ENCODE peak calls at places on chromosomes 6 and 20, in five cellular contexts. E is OCI-LY7, X is AG10803, G is choroid plexus epithelial cell, C is Peyer's patch. O is an unnamed sample.
A peak's percentile ranks its signal among the peaks of the same experiment; 100 is the strongest.

GRCh38 chr20:61192254-61192950 is 59.7 kb upstream of the CDH4 start:
- DNase-seq in G (peak; percentile 3), X (no peak), E (no peak), C (no peak), O (no peak)

GRCh38 chr6:190596-191395 is 101.5 kb upstream of the DUSP22 start:
- DNase-seq in C (peak; percentile 36), X (no peak), G (no peak), E (peak; percentile 61), O (peak; percentile 37)

GRCh38 chr6:68559052-68559451 is 76.0 kb upstream of the ADGRB3 start:
- DNase-seq in C (no peak), X (no peak), G (peak; percentile 16), E (no peak), O (no peak)

GRCh38 chr20:52983726-52984450 is 11.7 kb downstream of the TSHZ2 start:
- DNase-seq in G (no peak), C (no peak), E (no peak), X (no peak), O (no peak)

GRCh38 chr6:40901322-40902055 is 137.5 kb downstream of the UNC5CL start:
- DNase-seq in C (no peak), X (no peak), E (no peak), G (no peak), O (peak; percentile 55)

GRCh38 chr6:142784344-142784743 is 160.6 kb downstream of the HIVEP2 start:
- DNase-seq in C (peak; percentile 37), X (no peak), G (peak; percentile 20), E (peak; percentile 66), O (no peak)

GRCh38 chr6:45584127-45584526 is 206.4 kb upstream of the SUPT3H start:
- DNase-seq in C (no peak), G (no peak), X (no peak), E (no peak), O (no peak)

GRCh38 chr6:134057478-134057877 is 5.1 kb upstream of the SLC2A12 start:
- DNase-seq in C (no peak), X (no peak), G (no peak), E (no peak), O (peak; percentile 96)

GRCh38 chr20:57243480-57244220 is 22.8 kb downstream of the BMP7 start:
- DNase-seq in C (no peak), G (no peak), E (no peak), X (no peak), O (peak; percentile 45)

GRCh38 chr6:77620290-77620882 is 32.5 kb upstream of the MEI4 start:
- DNase-seq in C (no peak), X (no peak), E (peak; percentile 1), G (peak; percentile 13), O (peak; percentile 53)

GRCh38 chr20:58087567-58087858 is 140.9 kb downstream of the ANKRD60 start:
- DNase-seq in G (no peak), X (no peak), C (no peak), E (no peak), O (no peak)

GRCh38 chr20:940926-941325 is 24.8 kb upstream of the ANGPT4 start:
- DNase-seq in E (no peak), C (no peak), X (no peak), G (no peak), O (no peak)

GRCh38 chr6:2439632-2440031 is 194.2 kb upstream of the GMDS start:
- DNase-seq in G (no peak), X (no peak), E (no peak), C (no peak), O (no peak)

GRCh38 chr6:8192067-8192466 is 89.7 kb upstream of the EEF1E1 start:
- DNase-seq in G (no peak), X (no peak), C (no peak), E (no peak), O (no peak)

GRCh38 chr20:51446230-51446629 is 96.3 kb downstream of the NFATC2 start:
- DNase-seq in E (no peak), C (no peak), G (no peak), X (no peak), O (no peak)

GRCh38 chr6:73854998-73855718 is 159.2 kb downstream of the CD109 start:
- DNase-seq in X (peak; percentile 81), C (no peak), G (peak; percentile 84), E (peak; percentile 58), O (peak; percentile 72)

GRCh38 chr6:110528051-110528929 is 51.9 kb upstream of the SLC22A16 start:
- DNase-seq in X (peak; percentile 90), G (peak; percentile 83), C (peak; percentile 43), E (peak; percentile 69), O (peak; percentile 89)

GRCh38 chr6:110329348-110329728 is 28.8 kb downstream of the METTL24 start:
- DNase-seq in C (no peak), G (no peak), X (peak; percentile 68), E (no peak), O (no peak)

GRCh38 chr20:54284928-54285704 is 77.2 kb downstream of the PFDN4 start:
- DNase-seq in G (no peak), X (no peak), E (no peak), C (no peak), O (peak; percentile 25)

GRCh38 chr20:6702144-6702543 is 65.3 kb upstream of the BMP2 start:
- DNase-seq in G (no peak), X (no peak), E (no peak), C (no peak), O (no peak)

GRCh38 chr6:81736428-81736827 is 16.1 kb downstream of the TENT5A start:
- DNase-seq in X (no peak), E (no peak), G (no peak), C (no peak), O (no peak)

GRCh38 chr20:13839421-13840092 is 54.7 kb downstream of the NDUFAF5 start:
- DNase-seq in X (peak; percentile 96), E (no peak), C (no peak), G (peak; percentile 27), O (peak; percentile 16)

DNA sequence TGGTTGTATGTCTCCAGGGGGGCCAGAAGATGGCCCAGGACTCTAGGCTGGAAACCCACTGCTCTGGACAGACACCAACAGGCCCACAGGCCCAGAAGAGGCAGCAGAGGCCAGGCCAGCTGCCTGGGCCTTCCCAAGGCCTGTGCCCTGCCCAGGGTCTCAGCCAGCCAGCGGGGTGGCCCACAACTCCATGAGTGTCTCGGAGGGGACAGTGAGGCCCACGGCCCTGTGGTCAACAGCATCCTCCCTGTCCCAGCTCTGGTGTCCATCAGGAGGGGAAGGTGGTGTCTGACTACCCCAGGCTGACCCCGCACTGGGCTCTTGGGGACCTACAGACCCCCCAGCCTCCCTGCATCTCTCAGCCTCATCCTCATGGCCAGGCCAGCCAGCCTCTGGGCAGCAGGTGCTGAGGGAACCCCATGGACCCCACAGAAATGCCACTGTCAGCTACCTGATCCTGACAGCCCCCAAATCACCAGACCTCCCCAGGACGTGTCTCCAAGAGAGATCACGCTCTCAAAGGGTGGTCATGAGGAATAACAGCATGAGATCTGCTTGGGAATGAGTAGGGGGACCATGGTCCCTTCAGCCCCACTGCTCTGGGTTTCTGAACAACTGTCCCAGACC is 112.4 kb downstream of the NOL4L start:
- DNase-seq in X (no peak), C (no peak), G (no peak), E (no peak), O (no peak)
- H3K4me3 ChIP-seq in X (no peak overlapping the region), C (peak overlapping the region; percentile 44), G (no peak overlapping the region), E (no peak overlapping the region), O (no peak overlapping the region)

DNA sequence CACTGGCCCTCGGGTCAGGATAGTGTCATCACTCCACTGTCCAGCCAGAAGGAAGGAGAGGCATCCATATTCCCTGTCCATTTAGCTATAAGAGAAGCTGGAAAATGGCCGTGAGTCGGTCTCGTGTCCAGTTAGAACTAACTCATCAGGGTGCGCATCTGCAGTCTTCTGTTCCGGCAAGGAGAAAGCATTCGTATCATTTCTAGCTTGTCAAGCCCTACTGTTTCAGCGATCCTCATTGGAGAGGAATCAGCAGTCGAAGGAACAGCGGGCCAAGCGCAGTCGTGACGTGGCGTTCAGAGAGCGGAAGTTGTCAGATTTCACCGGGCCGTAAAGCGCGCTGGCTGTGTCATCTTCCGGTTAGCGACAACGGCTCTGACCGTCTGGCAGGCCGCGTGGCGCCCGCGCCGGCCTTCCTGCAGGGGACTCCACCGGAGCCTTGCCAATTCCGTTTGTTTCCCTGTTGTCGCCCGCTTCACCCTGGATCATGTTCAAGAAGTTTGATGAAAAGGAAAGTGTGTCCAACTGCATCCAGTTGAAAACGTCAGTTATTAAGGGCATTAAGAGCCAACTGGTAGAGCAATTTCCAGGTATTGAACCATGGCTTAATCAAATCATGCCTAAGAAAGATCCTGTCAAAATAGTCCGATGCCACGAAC is 32.9 kb downstream of the HM13 start:
- DNase-seq in G (peak; percentile 93), E (peak; percentile 87), X (peak; percentile 85), C (peak; percentile 75), O (peak; percentile 89)
- TF ChIP-seq CTCF in G (peak; percentile 23), E (no peak), X (peak; percentile 15), C (no peak), O (no peak)

GRCh38 chr6:108165714-108166663 is at the start of gene NR2E1:
- DNase-seq in C (no peak), E (no peak), G (peak; percentile 14), X (no peak), O (peak; percentile 23)
- H3K4me3 ChIP-seq in C (no peak within 1 kb of the TSS), E (no peak within 1 kb of the TSS), G (no peak within 1 kb of the TSS), X (no peak within 1 kb of the TSS), O (no peak within 1 kb of the TSS)

DNA sequence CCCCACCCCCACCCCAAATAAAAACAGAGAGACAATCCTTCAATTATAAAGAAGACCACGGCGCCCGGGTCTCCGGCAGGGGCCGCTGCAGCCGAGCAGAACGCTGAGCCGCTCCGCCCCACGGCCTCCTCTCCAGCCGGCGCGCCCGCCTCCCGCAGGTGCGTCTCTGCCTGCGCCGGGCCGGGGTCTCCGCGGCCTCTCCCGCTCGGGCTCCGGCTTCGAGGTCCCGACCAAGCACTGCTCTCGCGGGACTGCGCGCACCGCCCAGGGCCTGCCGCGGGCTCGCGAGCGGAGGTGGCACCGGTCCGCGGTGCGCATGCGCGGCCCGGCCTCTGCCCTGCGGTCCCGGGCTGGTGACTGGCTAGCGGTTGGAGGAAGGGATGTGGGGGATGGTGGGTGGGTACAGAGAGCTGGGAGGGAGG is 241 bp upstream of the SIRT5 start:
- DNase-seq in G (peak; percentile 92), E (peak; percentile 98), X (peak; percentile 86), C (peak; percentile 96), O (peak; percentile 94)
- TF ChIP-seq CTCF in G (peak; percentile 58), E (peak; percentile 64), X (peak; percentile 43), C (peak; percentile 41), O (peak; percentile 32)

GRCh38 chr6:47701374-47701773 is 3.0 kb downstream of the ADGRF4 start:
- DNase-seq in X (no peak), E (no peak), C (no peak), G (no peak), O (peak; percentile 92)

GRCh38 chr6:47697925-47698324 is 455 bp upstream of the ADGRF4 start:
- DNase-seq in E (no peak), X (no peak), C (no peak), G (no peak), O (no peak)

GRCh38 chr6:47700051-47700450 is 1.7 kb downstream of the ADGRF4 start:
- DNase-seq in X (peak; percentile 8), E (no peak), G (peak; percentile 76), C (no peak), O (peak; percentile 99)

GRCh38 chr6:47698342-47698787 is at the start of gene ADGRF4:
- DNase-seq in G (peak; percentile 91), X (peak; percentile 3), C (no peak), E (no peak), O (peak; percentile 99)

DNA sequence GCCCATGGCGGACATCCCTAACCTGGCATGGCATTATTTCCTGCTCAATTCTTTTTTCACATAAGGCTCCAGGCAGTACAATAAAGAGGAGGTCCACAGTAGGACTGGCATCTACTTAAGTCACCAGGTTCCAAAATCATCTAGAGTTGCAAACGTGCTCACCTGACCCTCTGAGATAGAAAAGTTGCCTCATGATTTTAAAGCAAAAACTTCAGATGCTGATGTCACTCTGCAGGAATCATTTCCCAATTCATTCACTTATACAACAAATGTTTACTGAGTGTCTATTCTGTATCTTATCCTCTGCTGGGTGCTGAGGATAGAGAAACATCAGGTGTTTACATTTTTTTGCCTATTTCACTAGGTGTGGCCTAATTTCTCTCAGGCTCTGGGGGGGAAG is 2.2 kb downstream of the ADGRF4 start:
- DNase-seq in E (no peak), X (no peak), C (no peak), G (no peak), O (peak; percentile 73)
- H3K4me3 ChIP-seq in E (no peak overlapping the region), X (no peak overlapping the region), C (no peak overlapping the region), G (no peak overlapping the region), O (peak overlapping the region; percentile 9)